ENCODE peak calls at places on chromosomes 16 and 17, in six cellular contexts. Z is uterus, M is cardiac muscle cell, S is WTC11, K is pancreas, N is heart left ventricle. Y is an unnamed sample.

GRCh38 chr17:3763777-3764170 is 37.2 kb downstream of the ITGAE start:
- DNase-seq in S (no peak), M (no peak), N (no peak), K (no peak), Z (no peak), Y (no peak)

GRCh38 chr17:75891022-75891604 is 5.6 kb downstream of the TRIM65 start:
- DNase-seq in K (no peak), N (no peak), S (no peak), M (no peak), Z (no peak), Y (no peak)

GRCh38 chr16:4517812-4518211 is 20.8 kb downstream of the CDIP1 start:
- DNase-seq in N (no peak), K (no peak), Z (no peak), S (peak; percentile 80), M (peak; percentile 57), Y (peak; percentile 57)

GRCh38 chr16:4386452-4386813 is 14.8 kb downstream of the VASN start:
- DNase-seq in K (no peak), N (no peak), Z (no peak), M (peak; percentile 58), S (no peak), Y (no peak)

GRCh38 chr17:9531080-9531479 is 44.5 kb downstream of the STX8 start:
- DNase-seq in S (no peak), M (peak; percentile 11), Z (no peak), K (no peak), N (no peak), Y (no peak)

GRCh38 chr17:77581480-77581879 is 377.0 kb upstream of the TNRC6C start:
- DNase-seq in K (no peak), S (no peak), M (peak; percentile 29), N (no peak), Z (no peak), Y (no peak)

GRCh38 chr17:75152523-75152922 is 1.8 kb downstream of the JPT1 start:
- DNase-seq in K (no peak), M (peak; percentile 9), S (no peak), N (no peak), Z (no peak), Y (no peak)

GRCh38 chr17:5203908-5204294 is 12.2 kb upstream of the ZNF594 start:
- DNase-seq in M (peak; percentile 36), Z (no peak), S (no peak), K (no peak), N (no peak), Y (no peak)

GRCh38 chr16:10923146-10923649 is 19.1 kb downstream of the DEXI start:
- DNase-seq in M (no peak), S (no peak), Z (no peak), N (no peak), K (no peak), Y (no peak)

GRCh38 chr16:73176577-73177013 is 128.7 kb upstream of the ZFHX3 start:
- DNase-seq in M (peak; percentile 92), Z (no peak), N (no peak), S (no peak), K (no peak), Y (no peak)

GRCh38 chr17:70114405-70114804 is 39.4 kb downstream of the KCNJ16 start:
- DNase-seq in N (no peak), Z (no peak), S (no peak), M (no peak), K (no peak), Y (no peak)

GRCh38 chr17:37490638-37491614 is 1.2 kb downstream of the DUSP14 start:
- DNase-seq in N (peak; percentile 52), K (peak; percentile 53), S (peak; percentile 41), Z (peak; percentile 74), M (peak; percentile 84), Y (peak; percentile 31)

GRCh38 chr17:8946476-8946875 is 19.0 kb downstream of the PIK3R5 start:
- DNase-seq in Z (no peak), S (no peak), K (no peak), M (peak; percentile 8), N (no peak), Y (no peak)

GRCh38 chr16:87734644-87735043 is 31.1 kb downstream of the KLHDC4 start:
- DNase-seq in N (no peak), M (no peak), K (no peak), S (peak; percentile 19), Z (no peak), Y (no peak)

GRCh38 chr17:32806646-32807045 is 70.3 kb downstream of the MYO1D start:
- DNase-seq in N (no peak), M (no peak), S (no peak), K (no peak), Z (no peak), Y (no peak)

GRCh38 chr17:9050801-9051401 is 29.6 kb downstream of the NTN1 start:
- DNase-seq in M (no peak), N (no peak), S (peak; percentile 32), Z (no peak), K (no peak), Y (no peak)

GRCh38 chr16:85137323-85138072 is 25.2 kb upstream of the CIBAR2 start:
- DNase-seq in Z (peak; percentile 95), K (peak; percentile 95), M (peak; percentile 98), S (no peak), N (peak; percentile 95), Y (no peak)

GRCh38 chr17:5122586-5123342 is 6.9 kb downstream of the USP6 start:
- DNase-seq in Z (no peak), S (peak; percentile 56), N (peak; percentile 18), K (peak; percentile 42), M (peak; percentile 29), Y (peak; percentile 33)

GRCh38 chr17:78356163-78356713 is 3.6 kb downstream of the SOCS3 start:
- DNase-seq in S (peak; percentile 66), K (no peak), M (peak; percentile 71), Z (no peak), N (no peak), Y (no peak)

GRCh38 chr17:42243493-42243982 is 32.7 kb downstream of the STAT5B start:
- DNase-seq in M (no peak), N (no peak), K (no peak), S (no peak), Z (no peak), Y (no peak)
- TF ChIP-seq CTCF in M (no peak), N (no peak), K (no peak), S (no peak), Z (no peak), Y (no peak)

GRCh38 chr16:71426069-71426879 is 15.6 kb downstream of the TLE7 start:
- DNase-seq in S (peak; percentile 94), K (peak; percentile 50), M (peak; percentile 80), N (no peak), Z (peak; percentile 53), Y (peak; percentile 86)
- TF ChIP-seq CTCF in S (no peak), K (no peak), M (no peak), N (no peak), Z (no peak), Y (no peak)

DNA sequence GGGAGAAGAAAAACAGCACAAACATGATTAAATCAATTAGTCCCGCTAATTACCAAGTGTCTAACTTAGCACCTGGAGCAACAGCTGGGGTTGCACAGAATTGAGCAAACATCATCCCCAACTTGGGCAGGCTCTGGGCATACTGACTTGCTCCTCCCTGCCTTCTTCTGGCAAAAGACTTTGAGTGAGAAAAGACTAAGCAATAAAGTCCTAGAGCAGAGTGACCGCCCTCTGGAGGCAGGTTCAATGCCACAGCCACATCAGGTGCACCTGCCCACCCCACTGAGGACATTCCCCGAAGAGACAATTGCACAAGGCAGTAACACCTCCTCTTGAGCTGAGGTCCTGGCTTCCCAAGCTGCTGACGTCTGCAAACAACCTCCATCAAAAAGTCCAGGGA is 358.3 kb downstream of the SOX9 start:
- DNase-seq in N (no peak), Z (no peak), S (peak; percentile 36), K (no peak), M (no peak), Y (no peak)
- TF ChIP-seq CTCF in N (no peak), Z (no peak), S (no peak), K (no peak), M (no peak), Y (no peak)

GRCh38 chr16:80846275-80847013 is 42.0 kb upstream of the CDYL2 start:
- DNase-seq in Z (no peak), K (no peak), N (no peak), M (no peak), S (no peak), Y (no peak)

GRCh38 chr16:80852261-80852872 is 48.0 kb upstream of the CDYL2 start:
- DNase-seq in K (no peak), S (peak; percentile 68), M (peak; percentile 27), Z (no peak), N (no peak), Y (peak; percentile 52)
- TF ChIP-seq CTCF in K (no peak), S (peak; percentile 61), M (peak; percentile 48), Z (no peak), N (peak; percentile 22), Y (peak; percentile 77)

DNA sequence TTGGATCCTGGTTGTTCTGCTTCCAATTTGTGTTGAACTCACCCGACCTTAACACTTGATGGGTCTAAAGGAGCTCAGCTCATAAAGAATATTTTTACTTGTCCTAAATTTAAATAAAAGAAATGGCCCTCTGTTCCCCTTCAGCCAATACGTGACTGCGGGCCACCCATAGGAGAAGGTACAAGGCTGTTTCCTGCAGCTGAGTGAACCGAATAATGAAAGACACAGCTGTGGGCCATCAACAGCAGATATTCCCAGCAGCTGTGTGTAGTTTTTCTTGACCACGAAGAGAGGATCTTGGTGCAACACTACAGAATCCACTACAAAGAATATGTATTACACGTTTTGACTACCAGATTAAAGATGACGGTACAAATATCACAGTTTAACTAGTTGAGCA is 1431.6 kb downstream of the CDH11 start:
- DNase-seq in S (no peak), N (no peak), Z (no peak), K (no peak), M (no peak), Y (no peak)
- TF ChIP-seq CTCF in S (no peak), N (no peak), Z (no peak), K (no peak), M (no peak), Y (no peak)

GRCh38 chr16:6684076-6684673 is 648.5 kb upstream of the RBFOX1 start:
- DNase-seq in N (no peak), S (no peak), M (no peak), Z (no peak), K (no peak), Y (peak; percentile 23)

GRCh38 chr16:6687593-6687992 is 645.1 kb upstream of the RBFOX1 start:
- DNase-seq in M (no peak), N (no peak), S (no peak), Z (no peak), K (no peak), Y (no peak)

GRCh38 chr16:6682142-6682811 is 650.4 kb upstream of the RBFOX1 start:
- DNase-seq in Z (no peak), N (no peak), S (peak; percentile 32), M (no peak), K (peak; percentile 23), Y (peak; percentile 68)
- TF ChIP-seq CTCF in Z (no peak), N (peak; percentile 54), S (peak; percentile 24), M (no peak), K (peak; percentile 31), Y (peak; percentile 91)

DNA sequence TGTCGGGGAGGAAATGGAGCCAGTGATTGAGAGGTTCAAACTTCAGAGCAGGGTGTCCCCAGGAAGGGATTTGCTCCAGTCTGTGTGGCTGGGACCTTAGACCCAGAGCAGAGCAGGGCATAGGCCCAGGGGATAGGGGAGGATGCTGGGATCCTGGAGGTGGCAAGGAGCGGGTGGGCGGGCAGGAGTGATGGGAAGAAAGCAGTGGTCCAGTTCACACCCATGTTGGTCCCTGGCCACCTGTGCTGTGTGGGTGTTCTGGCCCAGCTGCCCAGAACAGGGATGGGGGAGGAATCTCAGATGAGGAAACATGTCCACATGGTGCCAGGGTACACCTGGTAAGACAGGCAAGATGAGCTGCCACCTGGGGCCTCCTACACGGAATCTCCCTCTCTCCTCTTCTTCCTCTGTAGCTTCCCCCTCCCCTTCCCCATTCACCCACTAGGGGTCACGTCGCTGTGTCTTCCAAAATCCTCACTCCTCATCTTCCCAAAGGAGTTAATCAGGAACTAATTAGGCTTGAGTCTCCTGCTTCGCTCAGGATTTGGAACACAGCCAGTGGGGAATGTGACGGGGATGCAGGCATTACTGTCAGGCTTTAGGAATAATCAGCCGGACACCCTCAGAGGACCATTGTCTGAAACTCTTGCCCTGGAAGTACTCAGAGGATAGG is 2.3 kb downstream of the BEAN1 start:
- DNase-seq in N (no peak), K (no peak), M (no peak), S (no peak), Z (no peak), Y (no peak)
- TF ChIP-seq CTCF in N (no peak), K (no peak), M (no peak), S (no peak), Z (no peak), Y (no peak)

Y was measured in endothelial cell.